ENCODE peak calls at places on chromosomes 4 and X, in four cellular contexts. One of them, this sample, is unnamed.

GRCh38 chr4:32148120-32148666 is 1428.0 kb downstream of the PCDH7 start:
- DNase-seq in Peyer's patch: no peak
- DNase-seq in GM12892: no peak
- DNase-seq in A549: no peak
- DNase-seq in this sample: no peak

GRCh38 chrX:134526399-134526798 is 66.4 kb downstream of the HPRT1 start:
- DNase-seq in Peyer's patch: no peak
- DNase-seq in GM12892: no peak
- DNase-seq in A549: no peak
- DNase-seq in this sample: no peak

GRCh38 chr4:185554243-185555126 is 19.2 kb upstream of the PDLIM3 start:
- DNase-seq in Peyer's patch: no peak
- DNase-seq in GM12892: no peak
- DNase-seq in A549: no peak
- DNase-seq in this sample: no peak

GRCh38 chrX:19955306-19955705 is 35.6 kb downstream of the BCLAF3 start:
- DNase-seq in Peyer's patch: no peak
- DNase-seq in GM12892: no peak
- DNase-seq in A549: no peak
- DNase-seq in this sample: no peak

GRCh38 chrX:65035451-65035779 is 59.2 kb upstream of the ZC4H2 start:
- DNase-seq in Peyer's patch: no peak
- DNase-seq in GM12892: peak; percentile 6
- DNase-seq in A549: no peak
- DNase-seq in this sample: no peak

GRCh38 chrX:95703696-95704095 is 980.9 kb upstream of the DIAPH2 start:
- DNase-seq in Peyer's patch: no peak
- DNase-seq in GM12892: no peak
- DNase-seq in A549: no peak
- DNase-seq in this sample: no peak

GRCh38 chr4:104811727-104812126 is 317.0 kb upstream of the CXXC4 start:
- DNase-seq in Peyer's patch: no peak
- DNase-seq in GM12892: no peak
- DNase-seq in A549: no peak
- DNase-seq in this sample: no peak

GRCh38 chr4:107939307-107939706 is 8.0 kb downstream of the CYP2U1 start:
- DNase-seq in Peyer's patch: no peak
- DNase-seq in GM12892: no peak
- DNase-seq in A549: no peak
- DNase-seq in this sample: no peak

GRCh38 chr4:128582319-128582948 is 227.1 kb upstream of the JADE1 start:
- DNase-seq in Peyer's patch: no peak
- DNase-seq in GM12892: no peak
- DNase-seq in A549: no peak
- DNase-seq in this sample: no peak

GRCh38 chr4:182449186-182449880 is 206.1 kb downstream of the TENM3 start:
- DNase-seq in Peyer's patch: no peak
- DNase-seq in GM12892: no peak
- DNase-seq in A549: peak; percentile 15
- DNase-seq in this sample: peak; percentile 23

GRCh38 chr4:182453830-182454229 is 210.6 kb downstream of the TENM3 start:
- DNase-seq in Peyer's patch: no peak
- DNase-seq in GM12892: no peak
- DNase-seq in A549: no peak
- DNase-seq in this sample: no peak

GRCh38 chr4:182447938-182448280 is 204.7 kb downstream of the TENM3 start:
- DNase-seq in Peyer's patch: no peak
- DNase-seq in GM12892: no peak
- DNase-seq in A549: no peak
- DNase-seq in this sample: no peak

GRCh38 chr4:182449960-182450359 is 206.8 kb downstream of the TENM3 start:
- DNase-seq in Peyer's patch: no peak
- DNase-seq in GM12892: no peak
- DNase-seq in A549: no peak
- DNase-seq in this sample: no peak

DNA sequence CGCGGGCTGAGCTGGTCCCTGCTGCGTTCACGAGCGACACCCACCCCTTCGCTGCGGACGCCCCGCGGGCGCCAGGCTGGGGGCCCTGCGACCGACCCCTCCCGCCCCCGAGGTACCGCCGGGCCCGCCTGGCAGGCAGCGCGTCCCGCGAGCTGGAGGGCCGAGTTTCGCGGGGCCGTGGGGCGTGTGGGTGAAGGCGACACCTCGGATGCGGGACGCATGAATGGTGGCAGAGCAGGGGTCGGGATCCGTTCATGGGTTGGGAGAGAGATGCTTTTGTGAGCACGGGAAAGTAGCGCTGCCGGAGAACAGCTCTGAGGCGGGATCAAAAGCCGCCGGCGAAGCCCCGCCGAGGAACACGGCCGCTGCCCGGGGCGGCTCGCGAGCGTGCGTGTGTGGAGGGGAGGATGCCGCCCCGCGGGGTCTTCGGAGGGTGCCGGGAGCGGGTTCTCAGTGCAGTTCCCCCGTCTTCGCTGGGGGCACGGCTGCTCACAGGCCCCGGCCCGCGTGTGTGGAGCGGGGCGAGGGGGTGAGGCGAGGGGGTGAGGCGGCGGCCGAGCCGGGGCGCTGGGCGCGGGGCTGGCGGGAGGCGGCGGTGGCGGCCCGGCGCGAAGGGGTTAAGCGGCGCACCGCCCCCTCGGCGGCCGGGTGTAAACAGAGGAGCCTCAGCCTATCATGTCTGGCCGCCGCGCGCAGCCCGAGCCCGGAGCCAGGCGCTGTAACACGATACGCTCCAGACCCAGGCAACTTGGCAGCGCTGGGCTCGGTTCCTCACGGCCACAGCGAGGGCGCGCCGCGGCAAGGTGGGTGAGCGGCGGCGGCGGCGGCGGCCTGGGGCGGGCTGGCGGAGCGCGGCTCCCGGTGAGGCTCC is 205.3 kb downstream of the TENM3 start:
- DNase-seq in Peyer's patch: peak; percentile 77
- DNase-seq in GM12892: peak; percentile 31
- DNase-seq in A549: peak; percentile 72
- DNase-seq in this sample: peak; percentile 85
- TF ChIP-seq POLR2A in Peyer's patch: no peak
- TF ChIP-seq POLR2A in GM12892: no peak
- TF ChIP-seq POLR2A in A549: no peak
- TF ChIP-seq POLR2A in this sample: peak; percentile 72

DNA sequence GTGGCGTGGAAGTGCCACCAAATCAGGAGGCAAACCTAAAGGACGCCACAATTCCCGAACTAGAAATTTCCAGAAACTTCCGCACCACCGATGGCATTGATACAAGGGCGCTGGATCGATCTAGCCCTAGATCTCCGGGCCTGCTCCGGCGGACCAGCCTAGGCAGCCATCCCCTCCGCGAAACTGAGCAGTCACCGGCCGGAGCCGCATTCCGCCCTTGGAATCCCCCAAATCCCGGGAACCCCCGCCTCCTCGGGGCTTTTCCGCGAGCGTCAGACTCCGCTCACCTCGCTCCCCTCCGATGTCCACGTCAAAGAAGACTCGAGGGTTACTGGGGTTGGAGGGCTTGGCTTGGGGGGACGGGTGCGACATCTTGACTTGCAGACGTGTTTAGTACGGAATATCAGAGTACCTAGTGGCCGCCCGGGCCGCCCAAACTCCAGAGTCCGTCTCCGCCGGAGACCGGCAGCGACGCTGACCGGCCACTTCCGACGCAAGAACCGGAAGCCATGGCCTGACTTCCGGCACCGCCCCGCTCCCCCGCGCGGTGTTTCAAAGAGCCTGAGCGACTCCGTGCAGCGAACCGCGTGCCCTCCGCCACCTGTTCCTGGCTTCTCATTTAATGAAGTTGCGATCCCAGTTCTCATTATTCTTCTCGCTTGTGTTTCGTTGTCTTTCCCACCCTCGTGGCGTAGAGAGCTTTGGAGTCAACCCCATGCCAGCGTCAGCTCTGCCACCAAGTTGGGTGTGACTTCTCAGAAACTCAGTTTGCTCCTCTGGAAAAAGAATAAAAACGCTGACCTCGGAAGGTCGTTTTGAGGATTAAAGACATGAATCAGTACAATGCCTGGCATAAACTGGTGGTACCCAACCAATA is at the start of gene PPID:
- DNase-seq in Peyer's patch: peak; percentile 93
- DNase-seq in GM12892: peak; percentile 65
- DNase-seq in A549: peak; percentile 67
- DNase-seq in this sample: peak; percentile 63
- TF ChIP-seq POLR2A in Peyer's patch: peak; percentile 71
- TF ChIP-seq POLR2A in GM12892: peak; percentile 87
- TF ChIP-seq POLR2A in A549: peak; percentile 77
- TF ChIP-seq POLR2A in this sample: peak; percentile 83

DNA sequence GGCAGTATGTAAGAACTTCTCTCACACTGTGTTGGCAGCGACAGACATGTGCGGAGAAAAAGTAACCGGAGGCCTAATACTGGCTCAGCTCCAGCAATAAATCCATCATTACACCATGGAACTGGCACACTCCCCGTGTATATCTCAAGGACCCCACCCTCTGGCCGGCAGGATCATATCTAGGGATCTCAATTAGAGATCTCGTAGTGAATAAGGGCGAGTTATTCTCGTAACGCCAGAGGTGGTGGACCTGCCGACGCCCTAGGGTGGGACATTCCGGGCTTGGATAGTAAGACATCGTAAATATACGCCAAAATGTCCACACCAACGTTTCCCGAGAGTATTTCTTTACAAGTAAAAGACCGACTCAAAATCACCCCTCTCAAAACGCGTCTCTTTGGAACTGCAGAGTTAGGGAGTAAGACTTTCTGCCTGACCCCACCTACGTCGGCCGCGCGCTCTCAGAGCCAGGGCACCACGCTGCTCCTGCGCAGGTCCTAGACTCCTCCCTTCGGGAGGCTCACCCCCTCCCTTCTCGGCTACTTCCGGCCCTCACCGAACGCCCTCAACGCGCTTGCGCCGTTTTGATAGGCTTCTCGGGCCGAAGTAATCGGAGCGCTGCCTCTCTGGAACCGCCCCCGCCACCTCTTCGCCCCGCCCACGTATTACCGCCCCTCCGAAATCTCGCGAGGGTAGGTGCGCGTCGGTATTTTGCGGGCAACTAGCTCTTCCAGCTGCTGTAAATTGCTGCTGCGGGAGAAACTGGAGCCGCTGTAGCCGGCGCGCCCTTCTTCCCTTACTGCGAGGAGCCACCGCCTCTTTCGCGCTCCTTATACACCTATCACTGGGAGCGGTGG is at the start of gene WDR44:
- DNase-seq in Peyer's patch: peak; percentile 93
- DNase-seq in GM12892: peak; percentile 67
- DNase-seq in A549: peak; percentile 90
- DNase-seq in this sample: peak; percentile 61
- TF ChIP-seq POLR2A in Peyer's patch: peak; percentile 76
- TF ChIP-seq POLR2A in GM12892: peak; percentile 76
- TF ChIP-seq POLR2A in A549: peak; percentile 76
- TF ChIP-seq POLR2A in this sample: peak; percentile 47

GRCh38 chrX:24079405-24079804 is 24.6 kb downstream of the EIF2S3 start:
- DNase-seq in Peyer's patch: no peak
- DNase-seq in GM12892: no peak
- DNase-seq in A549: no peak
- DNase-seq in this sample: no peak
- TF ChIP-seq POLR2A in Peyer's patch: no peak
- TF ChIP-seq POLR2A in GM12892: no peak
- TF ChIP-seq POLR2A in A549: no peak
- TF ChIP-seq POLR2A in this sample: no peak

GRCh38 chr4:138200236-138200590 is 41.9 kb downstream of the SLC7A11 start:
- DNase-seq in Peyer's patch: no peak
- DNase-seq in GM12892: no peak
- DNase-seq in A549: no peak
- DNase-seq in this sample: no peak
- TF ChIP-seq POLR2A in Peyer's patch: no peak
- TF ChIP-seq POLR2A in GM12892: no peak
- TF ChIP-seq POLR2A in A549: no peak
- TF ChIP-seq POLR2A in this sample: no peak